ENCODE peak calls at places on chromosomes 16 and 17, in four cellular contexts. L is cardiac muscle cell, I is astrocyte of the spinal cord, H is testis. R is an unnamed sample.

GRCh38 chr17:63631062-63631461 is 8.8 kb downstream of the MAP3K3 start:
- DNase-seq in I (no peak), L (no peak), H (no peak), R (no peak)

GRCh38 chr17:17126131-17127110 is 79.7 kb downstream of the PLD6 start:
- DNase-seq in L (peak; percentile 36), I (no peak), H (no peak), R (no peak)

GRCh38 chr17:65537845-65538678 is 23.4 kb downstream of the AXIN2 start:
- DNase-seq in L (no peak), I (no peak), H (peak; percentile 67), R (no peak)

GRCh38 chr17:59505610-59506276 is 59.7 kb upstream of the DHX40 start:
- DNase-seq in I (no peak), H (no peak), L (no peak), R (no peak)

GRCh38 chr17:68611353-68612227 is 10.4 kb upstream of the FAM20A start:
- DNase-seq in L (no peak), H (no peak), I (no peak), R (no peak)

GRCh38 chr17:75013077-75013391 is 564 bp downstream of the MRPL58 start:
- DNase-seq in H (no peak), L (no peak), I (no peak), R (no peak)

GRCh38 chr17:50531428-50532025 is 1.0 kb upstream of the EPN3 start:
- DNase-seq in H (no peak), L (no peak), I (no peak), R (no peak)

GRCh38 chr16:76800196-76800595 is 390.8 kb upstream of the MON1B start:
- DNase-seq in H (no peak), L (no peak), I (no peak), R (no peak)

GRCh38 chr16:78415669-78416068 is 316.2 kb downstream of the WWOX start:
- DNase-seq in I (no peak), L (no peak), H (no peak), R (no peak)

GRCh38 chr16:80824623-80825364 is 20.4 kb upstream of the CDYL2 start:
- DNase-seq in L (peak; percentile 56), H (peak; percentile 73), I (peak; percentile 80), R (no peak)

GRCh38 chr17:48016112-48016511 is 21.5 kb downstream of the COPZ2 start:
- DNase-seq in L (no peak), H (no peak), I (no peak), R (no peak)

GRCh38 chr17:77465358-77466041 is 324.7 kb downstream of the SEC14L1 start:
- DNase-seq in H (peak; percentile 61), I (peak; percentile 75), L (no peak), R (no peak)

GRCh38 chr17:41428591-41429326 is 4.4 kb upstream of the KRT37 start:
- DNase-seq in H (no peak), L (no peak), I (peak; percentile 40), R (no peak)

GRCh38 chr17:3602499-3602898 is 6.7 kb downstream of the TRPV1 start:
- DNase-seq in H (peak; percentile 40), I (peak; percentile 22), L (peak; percentile 59), R (no peak)

GRCh38 chr17:70270554-70270953 is 101.2 kb downstream of the KCNJ2 start:
- DNase-seq in I (no peak), L (no peak), H (no peak), R (no peak)

GRCh38 chr17:28519236-28519635 is 13.1 kb downstream of the FOXN1 start:
- DNase-seq in L (no peak), I (no peak), H (no peak), R (no peak)

GRCh38 chr17:44981221-44981968 is 13.3 kb upstream of the C1QL1 start:
- DNase-seq in I (peak; percentile 64), H (no peak), L (no peak), R (no peak)

GRCh38 chr17:17757391-17757791 is 76.1 kb downstream of the RAI1 start:
- DNase-seq in H (no peak), L (no peak), I (no peak), R (no peak)

GRCh38 chr16:79099701-79100100 is 500.8 kb downstream of the MAF start:
- DNase-seq in L (no peak), H (no peak), I (no peak), R (no peak)

GRCh38 chr17:8162232-8162996 is at the start of gene VAMP2:
- DNase-seq in L (peak; percentile 87), I (peak; percentile 48), H (peak; percentile 78), R (peak; percentile 88)

GRCh38 chr16:35525979-35526590 is 2066.7 kb downstream of the TP53TG3F start:
- DNase-seq in L (no peak), H (no peak), I (no peak), R (no peak)

GRCh38 chr17:58344047-58344790 is 7.8 kb downstream of the SUPT4H1 start:
- DNase-seq in I (no peak), H (no peak), L (no peak), R (no peak)

GRCh38 chr16:86031141-86031678 is 132.2 kb downstream of the IRF8 start:
- DNase-seq in I (no peak), H (no peak), L (no peak), R (no peak)

GRCh38 chr17:19867654-19868395 is at the start of gene ULK2:
- DNase-seq in L (peak; percentile 79), H (peak; percentile 73), I (peak; percentile 76), R (peak; percentile 77)

GRCh38 chr17:43431741-43432523 is 33.1 kb downstream of the ARL4D start:
- DNase-seq in L (no peak), I (no peak), H (no peak), R (no peak)

GRCh38 chr17:5816491-5816890 is 232.2 kb upstream of the NLRP1 start:
- DNase-seq in L (no peak), I (no peak), H (no peak), R (no peak)

GRCh38 chr17:35577826-35578194 is 561 bp downstream of the PEX12 start:
- DNase-seq in I (peak; percentile 9), H (no peak), L (no peak), R (no peak)